ENCODE peak calls at places on chromosomes 7 and 10, in seven cellular contexts. D, A, F, M, Y, C and N are unnamed samples. For H3K36me3, the result is how much of the 10 kb centered on the place peaks cover.

GRCh38 chr7:110442386-110442837 is 648.5 kb upstream of the LRRN3 start:
- DNase-seq in D (no peak), A (peak), F (no peak), M (peak), Y (peak), C (no peak), N (no peak)

GRCh38 chr7:151276651-151277590 is 28.4 kb upstream of the SMARCD3 start:
- DNase-seq in D (peak), A (peak), F (peak), M (peak), Y (peak), C (peak), N (peak)

GRCh38 chr7:6278749-6279310 is 6.4 kb upstream of the CYTH3 start:
- DNase-seq in D (no peak), A (no peak), F (no peak), M (no peak), Y (no peak), C (peak), N (no peak)

GRCh38 chr10:16612148-16612742 is 90.6 kb upstream of the C1QL3 start:
- DNase-seq in D (no peak), A (no peak), F (no peak), M (no peak), Y (peak), C (no peak), N (no peak)

GRCh38 chr7:1839701-1840100 is 169.6 kb downstream of the ELFN1 start:
- DNase-seq in D (no peak), A (no peak), F (no peak), M (peak), Y (no peak), C (peak), N (no peak)

GRCh38 chr7:121048195-121048594 is 59.7 kb downstream of the CPED1 start:
- DNase-seq in D (no peak), A (no peak), F (no peak), M (no peak), Y (no peak), C (no peak), N (no peak)

GRCh38 chr10:109958059-109958458 is 34.7 kb upstream of the XPNPEP1 start:
- DNase-seq in D (no peak), A (no peak), F (no peak), M (no peak), Y (no peak), C (no peak), N (no peak)

GRCh38 chr7:112707655-112708054 is 82.5 kb downstream of the TMEM168 start:
- DNase-seq in D (no peak), A (no peak), F (no peak), M (no peak), Y (no peak), C (no peak), N (no peak)

GRCh38 chr10:101778781-101779543 is 3.0 kb upstream of the FGF8 start:
- DNase-seq in D (peak), A (no peak), F (peak), M (peak), Y (peak), C (peak), N (peak)

GRCh38 chr10:28818645-28819036 is 141.3 kb downstream of the BAMBI start:
- DNase-seq in D (no peak), A (no peak), F (no peak), M (no peak), Y (no peak), C (no peak), N (no peak)

GRCh38 chr7:131231381-131232220 is 96.1 kb upstream of the MKLN1 start:
- DNase-seq in D (no peak), A (peak), F (peak), M (peak), Y (peak), C (peak), N (no peak)

GRCh38 chr7:35263396-35263795 is 9.5 kb upstream of the TBX20 start:
- DNase-seq in D (no peak), A (no peak), F (no peak), M (no peak), Y (no peak), C (no peak), N (no peak)

GRCh38 chr7:43071604-43072003 is 40.8 kb upstream of the HECW1 start:
- DNase-seq in D (no peak), A (no peak), F (no peak), M (no peak), Y (peak), C (no peak), N (no peak)

GRCh38 chr10:132036153-132036886 is 29.4 kb upstream of the JAKMIP3 start:
- DNase-seq in D (no peak), A (no peak), F (no peak), M (no peak), Y (peak), C (peak), N (peak)

GRCh38 chr10:23065549-23065948 is 29.8 kb upstream of the MSRB2 start:
- DNase-seq in D (peak), A (peak), F (no peak), M (peak), Y (no peak), C (no peak), N (peak)

GRCh38 chr10:14093735-14094484 is 236.8 kb downstream of the FRMD4A start:
- DNase-seq in D (no peak), A (no peak), F (no peak), M (no peak), Y (peak), C (no peak), N (no peak)

GRCh38 chr10:130941886-130942285 is 369.6 kb downstream of the TCERG1L start:
- DNase-seq in D (no peak), A (no peak), F (no peak), M (no peak), Y (no peak), C (no peak), N (no peak)

GRCh38 chr7:38574121-38574520 is 57.1 kb downstream of the AMPH start:
- DNase-seq in D (no peak), A (no peak), F (no peak), M (no peak), Y (peak), C (no peak), N (no peak)

GRCh38 chr10:79026806-79027146 is 42.0 kb upstream of the ZMIZ1 start:
- DNase-seq in D (no peak), A (no peak), F (no peak), M (no peak), Y (no peak), C (no peak), N (peak)
- H3K36me3 ChIP-seq in D (under half), A (under half), F (under half), M (under half), Y (under half), C (under half), N (under half)

GRCh38 chr10:122311051-122311410 is 39.9 kb downstream of the BTBD16 start:
- DNase-seq in D (no peak), A (no peak), F (no peak), M (no peak), Y (no peak), C (no peak), N (no peak)
- H3K36me3 ChIP-seq in D (under half), A (under half), F (under half), M (under half), Y (under half), C (under half), N (under half)

DNA sequence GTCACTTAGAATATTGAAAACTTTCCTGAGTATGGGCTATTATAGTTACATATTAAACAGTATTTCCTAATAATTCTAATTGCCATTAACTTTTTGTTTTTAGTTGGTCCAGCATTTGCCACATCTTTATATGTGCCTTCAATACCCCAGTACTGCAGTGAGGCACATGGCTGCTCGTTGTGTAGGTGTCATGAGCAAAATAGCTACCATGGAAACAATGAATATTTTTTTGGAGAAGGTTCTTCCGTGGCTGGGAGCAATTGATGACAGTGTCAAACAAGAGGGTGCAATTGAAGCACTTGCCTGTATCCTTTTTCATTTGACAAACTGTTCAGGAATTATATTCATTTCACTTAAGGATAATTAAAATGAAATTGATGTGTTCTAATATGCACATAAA is 72.7 kb downstream of the BTAF1 start:
- DNase-seq in D (no peak), A (no peak), F (no peak), M (no peak), Y (no peak), C (no peak), N (no peak)
- H3K36me3 ChIP-seq in D (half or more), A (under half), F (under half), M (under half), Y (under half), C (under half), N (under half)

GRCh38 chr10:125113661-125114388 is 46.5 kb downstream of the CTBP2 start:
- DNase-seq in D (peak), A (no peak), F (no peak), M (peak), Y (no peak), C (no peak), N (no peak)
- H3K36me3 ChIP-seq in D (under half), A (under half), F (under half), M (under half), Y (under half), C (under half), N (under half)